ENCODE peak calls at places on chromosomes 7 and 10, in six cellular contexts. J is amniotic stem cell, F is SIG-M5, A is tibial artery, P is left colon, R is heart right ventricle. B is an unnamed sample.
A peak's percentile ranks its signal among the peaks of the same experiment; 100 is the strongest.

GRCh38 chr10:124288928-124289921 is 129.5 kb downstream of the OAT start:
- DNase-seq in J (no peak), F (no peak), A (no peak), P (no peak), R (no peak), B (no peak)

GRCh38 chr7:25854608-25855497 is 297.1 kb upstream of the NFE2L3 start:
- DNase-seq in J (peak; percentile 91), F (peak; percentile 93), A (peak; percentile 79), P (peak; percentile 72), R (no peak), B (peak; percentile 92)

GRCh38 chr10:30980951-30981616 is 50.6 kb downstream of the ZNF438 start:
- DNase-seq in J (no peak), F (no peak), A (peak; percentile 88), P (no peak), R (no peak), B (no peak)

GRCh38 chr7:100065452-100066186 is 15.9 kb downstream of the ZNF3 start:
- DNase-seq in J (no peak), F (no peak), A (no peak), P (no peak), R (no peak), B (peak; percentile 35)

GRCh38 chr10:91103384-91104184 is 116.9 kb upstream of the PCGF5 start:
- DNase-seq in J (no peak), F (no peak), A (no peak), P (no peak), R (no peak), B (no peak)

GRCh38 chr10:65581426-65582026 is 1344.3 kb upstream of the LRRTM3 start:
- DNase-seq in J (no peak), F (no peak), A (no peak), P (no peak), R (no peak), B (no peak)

GRCh38 chr7:132709971-132710567 is 133.8 kb upstream of the PLXNA4 start:
- DNase-seq in J (no peak), F (no peak), A (peak; percentile 31), P (peak; percentile 30), R (no peak), B (no peak)

GRCh38 chr7:50349963-50350944 is 45.7 kb downstream of the IKZF1 start:
- DNase-seq in J (no peak), F (no peak), A (no peak), P (no peak), R (no peak), B (no peak)

GRCh38 chr7:42151309-42151708 is 85.7 kb downstream of the GLI3 start:
- DNase-seq in J (no peak), F (no peak), A (no peak), P (no peak), R (no peak), B (no peak)

GRCh38 chr7:1675036-1675671 is 5.1 kb downstream of the ELFN1 start:
- DNase-seq in J (no peak), F (no peak), A (peak; percentile 14), P (no peak), R (no peak), B (no peak)

GRCh38 chr7:49787980-49788379 is 14.5 kb downstream of the VWC2 start:
- DNase-seq in J (no peak), F (no peak), A (no peak), P (no peak), R (peak; percentile 34), B (no peak)

GRCh38 chr10:43820663-43821062 is 172.0 kb upstream of the ZNF32 start:
- DNase-seq in J (no peak), F (no peak), A (no peak), P (no peak), R (no peak), B (no peak)

GRCh38 chr10:89262331-89263020 is 10.9 kb upstream of the LIPA start:
- DNase-seq in J (no peak), F (no peak), A (no peak), P (no peak), R (no peak), B (no peak)

GRCh38 chr10:6014241-6014761 is 37.0 kb upstream of the IL15RA start:
- DNase-seq in J (no peak), F (no peak), A (peak; percentile 84), P (peak; percentile 73), R (no peak), B (peak; percentile 42)

GRCh38 chr7:4151926-4152549 is 530.1 kb upstream of the FOXK1 start:
- DNase-seq in J (no peak), F (no peak), A (peak; percentile 47), P (no peak), R (no peak), B (no peak)

GRCh38 chr7:130877676-130878305 is 143.8 kb upstream of the KLF14 start:
- DNase-seq in J (no peak), F (no peak), A (no peak), P (no peak), R (no peak), B (no peak)

GRCh38 chr7:113086431-113086888 is at the start of gene GPR85:
- DNase-seq in J (peak; percentile 44), F (no peak), A (peak; percentile 29), P (peak; percentile 33), R (peak; percentile 64), B (peak; percentile 5)

GRCh38 chr10:117499248-117500105 is 43.1 kb upstream of the EMX2 start:
- DNase-seq in J (no peak), F (no peak), A (no peak), P (no peak), R (no peak), B (no peak)

GRCh38 chr10:124265391-124265745 is 153.4 kb downstream of the OAT start:
- DNase-seq in J (no peak), F (no peak), A (no peak), P (no peak), R (no peak), B (no peak)

GRCh38 chr10:86197166-86197790 is 169.3 kb downstream of the GRID1 start:
- DNase-seq in J (no peak), F (no peak), A (peak; percentile 16), P (no peak), R (no peak), B (no peak)

GRCh38 chr7:134834689-134835462 is 55.4 kb downstream of the CALD1 start:
- DNase-seq in J (no peak), F (no peak), A (peak; percentile 37), P (no peak), R (no peak), B (no peak)

GRCh38 chr7:44971991-44972441 is 6.8 kb downstream of the MYO1G start:
- DNase-seq in J (no peak), F (no peak), A (no peak), P (no peak), R (no peak), B (no peak)

GRCh38 chr7:601573-602340 is 82.1 kb upstream of the PDGFA start:
- DNase-seq in J (no peak), F (no peak), A (peak; percentile 65), P (peak; percentile 59), R (peak; percentile 51), B (no peak)

GRCh38 chr7:26265061-26265460 is 26.6 kb upstream of the SNX10 start:
- DNase-seq in J (no peak), F (no peak), A (no peak), P (no peak), R (no peak), B (no peak)

GRCh38 chr7:2152646-2153045 is 80.1 kb downstream of the MAD1L1 start:
- DNase-seq in J (no peak), F (no peak), A (no peak), P (no peak), R (no peak), B (no peak)

GRCh38 chr10:110747609-110748464 is 103.7 kb downstream of the RBM20 start:
- DNase-seq in J (no peak), F (no peak), A (no peak), P (no peak), R (no peak), B (no peak)